ENCODE peak calls at places on chromosomes 1 and 21, in six cellular contexts. Q, X, K, T, E and Y are unnamed samples.

GRCh38 chr1:27201295-27201694 is 33.1 kb upstream of the WDTC1 start:
- DNase-seq in X (no peak), T (no peak), K (no peak), Q (no peak), E (no peak), Y (no peak)

GRCh38 chr1:225460737-225461532 is 33.1 kb upstream of the LBR start:
- DNase-seq in Q (no peak), X (no peak), K (no peak), E (no peak), T (no peak), Y (no peak)

GRCh38 chr1:119266386-119266785 is 102.2 kb upstream of the HAO2 start:
- DNase-seq in Q (no peak), K (no peak), X (no peak), E (no peak), T (no peak), Y (no peak)

GRCh38 chr21:41171210-41171609 is 3.2 kb downstream of the BACE2 start:
- DNase-seq in Q (no peak), E (no peak), T (peak), K (no peak), X (no peak), Y (peak)

GRCh38 chr1:216183427-216183826 is 239.8 kb downstream of the USH2A start:
- DNase-seq in X (no peak), E (no peak), T (no peak), Q (no peak), K (peak), Y (no peak)

GRCh38 chr1:204941415-204942338 is 71.0 kb downstream of the NFASC start:
- DNase-seq in X (peak), Q (peak), K (peak), E (no peak), T (peak), Y (peak)

GRCh38 chr1:214464303-214465287 is 86.8 kb downstream of the PTPN14 start:
- DNase-seq in Q (no peak), X (no peak), E (no peak), T (no peak), K (no peak), Y (no peak)

GRCh38 chr1:111576547-111576946 is 43.0 kb upstream of the RAP1A start:
- DNase-seq in E (no peak), Q (no peak), T (no peak), K (no peak), X (no peak), Y (no peak)

GRCh38 chr1:33436557-33437296 is 5.8 kb upstream of the PHC2 start:
- DNase-seq in Q (no peak), X (no peak), T (no peak), K (peak), E (no peak), Y (no peak)

GRCh38 chr1:14782741-14783591 is 184.5 kb downstream of the KAZN start:
- DNase-seq in T (no peak), X (no peak), K (no peak), Q (no peak), E (no peak), Y (no peak)

GRCh38 chr1:85283475-85284199 is 7.2 kb upstream of the BCL10 start:
- DNase-seq in Q (peak), E (no peak), K (no peak), T (no peak), X (no peak), Y (no peak)

GRCh38 chr21:44489962-44490361 is 34.7 kb downstream of the LRRC3 start:
- DNase-seq in T (no peak), Q (no peak), K (no peak), E (no peak), X (no peak), Y (no peak)

GRCh38 chr1:119008483-119009299 is 20.5 kb upstream of the TBX15 start:
- DNase-seq in T (peak), K (peak), Q (peak), E (no peak), X (no peak), Y (peak)

GRCh38 chr1:10724948-10725852 is 71.2 kb downstream of the CASZ1 start:
- DNase-seq in K (peak), E (peak), T (peak), Q (no peak), X (peak), Y (peak)

GRCh38 chr1:94038511-94038910 is 82.4 kb downstream of the ABCA4 start:
- DNase-seq in T (peak), K (peak), E (no peak), X (no peak), Q (no peak), Y (peak)

GRCh38 chr1:214401666-214402065 is 120.7 kb downstream of the SMYD2 start:
- DNase-seq in Q (no peak), E (no peak), K (no peak), X (no peak), T (no peak), Y (no peak)

GRCh38 chr1:196144588-196144987 is 463.7 kb downstream of the KCNT2 start:
- DNase-seq in Q (no peak), X (no peak), E (no peak), K (no peak), T (no peak), Y (no peak)

GRCh38 chr1:172117800-172118199 is 276.5 kb downstream of the DNM3 start:
- DNase-seq in K (no peak), T (no peak), X (no peak), E (no peak), Q (no peak), Y (no peak)

GRCh38 chr21:44742418-44743153 is 31.2 kb upstream of the TSPEAR start:
- DNase-seq in X (no peak), E (no peak), K (peak), Q (no peak), T (peak), Y (peak)

GRCh38 chr1:162902372-162902771 is 41.4 kb upstream of the CCDC190 start:
- DNase-seq in K (peak), X (no peak), E (no peak), T (peak), Q (no peak), Y (no peak)

GRCh38 chr1:156691665-156692408 is 13.5 kb downstream of the CRABP2 start:
- DNase-seq in T (no peak), E (no peak), K (peak), X (no peak), Q (no peak), Y (no peak)

GRCh38 chr1:12614402-12615165 is 3.4 kb downstream of the DHRS3 start:
- DNase-seq in T (no peak), E (no peak), X (no peak), K (no peak), Q (no peak), Y (no peak)

GRCh38 chr1:39652534-39652933 is 13.1 kb upstream of the HEYL start:
- DNase-seq in T (no peak), E (no peak), Q (no peak), X (no peak), K (no peak), Y (no peak)

GRCh38 chr1:234398849-234399381 is 25.7 kb downstream of the COA6 start:
- DNase-seq in K (peak), Q (no peak), E (no peak), X (peak), T (peak), Y (peak)

GRCh38 chr1:114756949-114757454 is 782 bp downstream of the CSDE1 start:
- DNase-seq in K (peak), X (no peak), Q (peak), T (peak), E (no peak), Y (peak)

GRCh38 chr1:47969478-47969877 is 27.7 kb downstream of the TRABD2B start:
- DNase-seq in Q (no peak), K (no peak), E (no peak), X (no peak), T (no peak), Y (no peak)

GRCh38 chr1:15724949-15725880 is 10.8 kb upstream of the SLC25A34 start:
- DNase-seq in T (no peak), X (no peak), E (no peak), Q (no peak), K (no peak), Y (peak)

GRCh38 chr1:75342799-75343198 is 208.6 kb downstream of the LHX8 start:
- DNase-seq in X (no peak), T (no peak), E (no peak), Q (no peak), K (no peak), Y (no peak)

GRCh38 chr1:10868599-10868965 is 72.1 kb upstream of the CASZ1 start:
- DNase-seq in K (no peak), E (no peak), X (no peak), Q (no peak), T (no peak), Y (no peak)

GRCh38 chr1:238465449-238465848 is 574.7 kb upstream of the ZP4 start:
- DNase-seq in K (peak), E (no peak), X (no peak), Q (no peak), T (no peak), Y (no peak)

GRCh38 chr1:61742620-61743431 is 546 bp downstream of the PATJ start:
- DNase-seq in E (no peak), K (peak), Q (peak), X (peak), T (peak), Y (peak)

GRCh38 chr1:195831789-195832188 is 776.5 kb downstream of the KCNT2 start:
- DNase-seq in Q (no peak), K (no peak), T (no peak), E (no peak), X (no peak), Y (no peak)

GRCh38 chr1:20137055-20137454 is 2.1 kb upstream of the PLA2G2F start:
- DNase-seq in Q (no peak), E (no peak), X (no peak), K (no peak), T (no peak), Y (no peak)

DNA sequence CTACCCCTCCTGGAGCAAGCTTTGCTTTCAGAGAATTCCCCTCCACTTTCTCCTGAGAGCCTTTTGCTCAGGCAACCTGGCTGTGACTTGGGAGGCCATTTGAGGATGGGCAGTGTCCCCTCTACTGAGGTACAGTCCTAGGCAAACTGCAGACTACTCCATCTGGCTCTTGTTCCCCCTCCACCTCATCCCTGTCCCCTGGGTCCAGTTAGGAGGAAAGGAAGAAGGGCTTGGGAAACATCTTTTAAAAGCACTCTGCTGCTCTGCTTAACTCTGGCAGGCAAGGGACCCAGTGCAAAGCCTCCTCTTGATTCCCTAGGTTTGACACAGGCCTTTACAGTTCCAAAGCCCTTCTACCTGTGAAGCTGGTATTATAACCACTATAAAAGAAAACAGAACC is 108.2 kb downstream of the NAV1 start:
- DNase-seq in E (no peak), Q (no peak), X (no peak), K (no peak), T (no peak), Y (no peak)
- H3K4me3 ChIP-seq in E (peak), Q (no peak), X (no peak), K (no peak), T (no peak), Y (peak)

GRCh38 chr1:211632117-211632807 is 43.2 kb downstream of the NEK2 start:
- DNase-seq in Q (peak), K (no peak), X (no peak), T (no peak), E (no peak), Y (no peak)

GRCh38 chr1:211632808-211633522 is 42.5 kb downstream of the NEK2 start:
- DNase-seq in E (peak), T (peak), K (peak), Q (peak), X (peak), Y (peak)

GRCh38 chr1:211631168-211631567 is 44.3 kb downstream of the NEK2 start:
- DNase-seq in K (no peak), E (no peak), X (no peak), T (no peak), Q (no peak), Y (no peak)

GRCh38 chr1:211628446-211628845 is 47.0 kb downstream of the NEK2 start:
- DNase-seq in X (no peak), Q (no peak), E (no peak), K (no peak), T (no peak), Y (no peak)

GRCh38 chr1:211630236-211631081 is 45.0 kb downstream of the NEK2 start:
- DNase-seq in Q (peak), K (no peak), T (no peak), X (no peak), E (no peak), Y (no peak)
- TF ChIP-seq CTCF in Q (no peak), K (no peak), T (peak), X (no peak), E (no peak), Y (peak)

DNA sequence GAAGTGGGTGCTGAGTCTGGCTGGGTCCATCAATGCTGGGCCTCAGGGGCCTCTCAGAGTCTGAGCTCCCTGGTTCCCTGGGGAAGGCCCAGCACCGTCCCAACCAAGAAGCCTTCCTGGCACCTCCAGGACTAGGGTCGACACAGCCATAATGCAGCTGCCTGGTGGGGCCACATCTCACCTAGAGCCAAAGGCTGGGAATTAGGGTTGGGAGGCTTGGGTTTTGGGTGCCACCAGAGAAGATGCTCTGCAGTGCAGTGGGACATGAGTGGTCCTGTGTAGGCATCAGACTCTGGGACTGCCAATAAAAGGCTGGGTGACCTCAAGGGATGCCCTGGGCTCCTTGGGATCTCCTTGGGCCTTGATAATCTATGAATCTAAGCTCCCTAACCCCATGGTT is 2.5 kb downstream of the MYBPH start:
- DNase-seq in Q (no peak), T (no peak), X (no peak), K (no peak), E (no peak), Y (no peak)
- H3K4me3 ChIP-seq in Q (no peak), T (no peak), X (no peak), K (no peak), E (no peak), Y (no peak)

GRCh38 chr1:63073530-63074306 is 248.6 kb upstream of the FOXD3 start:
- DNase-seq in T (no peak), Q (no peak), K (no peak), X (no peak), E (no peak), Y (peak)
- TF ChIP-seq CTCF in T (no peak), Q (no peak), K (no peak), X (peak), E (no peak), Y (peak)